ENCODE peak calls at places on chromosomes 3 and 15, in four cellular contexts. One of them, this sample, is unnamed.

GRCh38 chr3:43696881-43697280 is 6.1 kb downstream of the ABHD5 start:
- DNase-seq in A549: no peak
- DNase-seq in endothelial cell of umbilical vein: no peak
- DNase-seq in fibroblast of lung: no peak
- DNase-seq in this sample: no peak

GRCh38 chr15:41810651-41811431 is 17.1 kb upstream of the JMJD7 start:
- DNase-seq in A549: no peak
- DNase-seq in endothelial cell of umbilical vein: no peak
- DNase-seq in fibroblast of lung: no peak
- DNase-seq in this sample: no peak

GRCh38 chr3:151226825-151227224 is 23.8 kb upstream of the GPR171 start:
- DNase-seq in A549: no peak
- DNase-seq in endothelial cell of umbilical vein: no peak
- DNase-seq in fibroblast of lung: no peak
- DNase-seq in this sample: no peak

GRCh38 chr3:71022552-71023335 is 560.8 kb downstream of the FOXP1 start:
- DNase-seq in A549: no peak
- DNase-seq in endothelial cell of umbilical vein: peak; percentile 52
- DNase-seq in fibroblast of lung: peak; percentile 26
- DNase-seq in this sample: peak; percentile 39

GRCh38 chr15:62087671-62088360 is 21.0 kb downstream of the C2CD4A start:
- DNase-seq in A549: no peak
- DNase-seq in endothelial cell of umbilical vein: peak; percentile 90
- DNase-seq in fibroblast of lung: no peak
- DNase-seq in this sample: peak; percentile 15

GRCh38 chr15:46710561-46710960 is 1006.7 kb upstream of the SEMA6D start:
- DNase-seq in A549: no peak
- DNase-seq in endothelial cell of umbilical vein: no peak
- DNase-seq in fibroblast of lung: no peak
- DNase-seq in this sample: no peak

GRCh38 chr3:52402101-52402521 is 42.8 kb downstream of the SEMA3G start:
- DNase-seq in A549: no peak
- DNase-seq in endothelial cell of umbilical vein: no peak
- DNase-seq in fibroblast of lung: no peak
- DNase-seq in this sample: no peak

GRCh38 chr15:62969442-62970089 is 73.0 kb upstream of the TPM1 start:
- DNase-seq in A549: no peak
- DNase-seq in endothelial cell of umbilical vein: no peak
- DNase-seq in fibroblast of lung: no peak
- DNase-seq in this sample: no peak

GRCh38 chr3:116135462-116135861 is 309.8 kb downstream of the LSAMP start:
- DNase-seq in A549: no peak
- DNase-seq in endothelial cell of umbilical vein: peak; percentile 1
- DNase-seq in fibroblast of lung: peak; percentile 96
- DNase-seq in this sample: no peak

GRCh38 chr3:31980530-31981205 is 394 bp downstream of the OSBPL10 start:
- DNase-seq in A549: peak; percentile 41
- DNase-seq in endothelial cell of umbilical vein: peak; percentile 69
- DNase-seq in fibroblast of lung: peak; percentile 66
- DNase-seq in this sample: peak; percentile 27

GRCh38 chr3:171646357-171647133 is 163.7 kb downstream of the PLD1 start:
- DNase-seq in A549: peak; percentile 30
- DNase-seq in endothelial cell of umbilical vein: peak; percentile 70
- DNase-seq in fibroblast of lung: peak; percentile 60
- DNase-seq in this sample: peak; percentile 61

GRCh38 chr3:16258892-16259291 is 5.9 kb downstream of the DPH3 start:
- DNase-seq in A549: no peak
- DNase-seq in endothelial cell of umbilical vein: no peak
- DNase-seq in fibroblast of lung: no peak
- DNase-seq in this sample: no peak

GRCh38 chr3:10753964-10754363 is 62.1 kb upstream of the SLC6A11 start:
- DNase-seq in A549: peak; percentile 25
- DNase-seq in endothelial cell of umbilical vein: peak; percentile 36
- DNase-seq in fibroblast of lung: peak; percentile 32
- DNase-seq in this sample: peak; percentile 48

GRCh38 chr3:141386080-141386594 is 17.8 kb downstream of the ZBTB38 start:
- DNase-seq in A549: no peak
- DNase-seq in endothelial cell of umbilical vein: no peak
- DNase-seq in fibroblast of lung: no peak
- DNase-seq in this sample: no peak

GRCh38 chr3:141385386-141386079 is 17.2 kb downstream of the ZBTB38 start:
- DNase-seq in A549: no peak
- DNase-seq in endothelial cell of umbilical vein: no peak
- DNase-seq in fibroblast of lung: no peak
- DNase-seq in this sample: peak; percentile 32

GRCh38 chr3:141384575-141384974 is 16.3 kb downstream of the ZBTB38 start:
- DNase-seq in A549: no peak
- DNase-seq in endothelial cell of umbilical vein: no peak
- DNase-seq in fibroblast of lung: no peak
- DNase-seq in this sample: no peak

GRCh38 chr3:141387446-141388030 is 19.2 kb downstream of the ZBTB38 start:
- DNase-seq in A549: no peak
- DNase-seq in endothelial cell of umbilical vein: no peak
- DNase-seq in fibroblast of lung: no peak
- DNase-seq in this sample: peak; percentile 10

DNA sequence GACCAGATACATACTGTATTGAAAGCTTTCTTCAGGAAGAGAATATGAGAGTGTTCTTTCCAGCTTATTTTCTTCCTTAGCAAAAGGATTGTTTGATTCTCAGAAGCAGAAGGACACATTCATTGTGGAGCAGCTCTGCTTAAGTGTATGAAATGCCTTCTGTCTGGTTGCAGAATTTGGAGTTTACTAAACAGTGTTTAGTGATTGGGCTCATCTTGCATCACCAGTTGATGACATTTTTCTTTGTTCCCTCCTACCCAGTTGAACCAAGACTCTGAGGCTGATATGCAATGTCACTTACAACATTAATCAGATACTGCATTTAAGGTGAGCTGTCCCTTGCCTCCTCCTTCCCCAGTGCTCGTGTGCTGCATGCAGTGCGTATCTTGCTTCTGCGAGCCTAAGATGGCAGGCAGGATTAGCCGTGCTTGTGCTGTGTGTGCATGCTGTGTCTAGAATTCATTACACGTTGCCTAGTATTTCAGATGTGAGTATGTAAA is 18.4 kb downstream of the ZBTB38 start:
- DNase-seq in A549: no peak
- DNase-seq in endothelial cell of umbilical vein: no peak
- DNase-seq in fibroblast of lung: no peak
- DNase-seq in this sample: peak; percentile 78
- H3K4me1 ChIP-seq in A549: peaks cover 63% of the 10 kb centered on the region
- H3K4me1 ChIP-seq in endothelial cell of umbilical vein: peaks cover 13% of the 10 kb centered on the region
- H3K4me1 ChIP-seq in fibroblast of lung: peaks cover 2% of the 10 kb centered on the region
- H3K4me1 ChIP-seq in this sample: peaks cover 47% of the 10 kb centered on the region

GRCh38 chr15:67149859-67150824 is 84.7 kb downstream of the SMAD3 start:
- DNase-seq in A549: peak; percentile 97
- DNase-seq in endothelial cell of umbilical vein: peak; percentile 99
- DNase-seq in fibroblast of lung: peak; percentile 99
- DNase-seq in this sample: peak; percentile 93
- H3K27ac ChIP-seq in A549: peak overlapping the region; percentile 92
- H3K27ac ChIP-seq in endothelial cell of umbilical vein: peak overlapping the region; percentile 100
- H3K27ac ChIP-seq in fibroblast of lung: peak overlapping the region; percentile 96
- H3K27ac ChIP-seq in this sample: peak overlapping the region; percentile 71

GRCh38 chr3:79369306-79369705 is 398.5 kb downstream of the ROBO1 start:
- DNase-seq in A549: no peak
- DNase-seq in endothelial cell of umbilical vein: no peak
- DNase-seq in fibroblast of lung: peak; percentile 18
- DNase-seq in this sample: peak; percentile 3
- TF ChIP-seq CTCF in A549: no peak
- TF ChIP-seq CTCF in endothelial cell of umbilical vein: no peak
- TF ChIP-seq CTCF in fibroblast of lung: peak; percentile 34
- TF ChIP-seq CTCF in this sample: peak; percentile 37

GRCh38 chr15:70763120-70763949 is at the start of gene UACA:
- DNase-seq in A549: peak; percentile 98
- DNase-seq in endothelial cell of umbilical vein: peak; percentile 99
- DNase-seq in fibroblast of lung: peak; percentile 96
- DNase-seq in this sample: peak; percentile 97

GRCh38 chr15:70758790-70759462 is 4.4 kb downstream of the UACA start:
- DNase-seq in A549: no peak
- DNase-seq in endothelial cell of umbilical vein: no peak
- DNase-seq in fibroblast of lung: no peak
- DNase-seq in this sample: no peak

GRCh38 chr15:70761931-70762468 is 1.4 kb downstream of the UACA start:
- DNase-seq in A549: no peak
- DNase-seq in endothelial cell of umbilical vein: peak; percentile 52
- DNase-seq in fibroblast of lung: no peak
- DNase-seq in this sample: no peak

GRCh38 chr15:70762469-70763119 is 764 bp downstream of the UACA start:
- DNase-seq in A549: peak; percentile 53
- DNase-seq in endothelial cell of umbilical vein: peak; percentile 59
- DNase-seq in fibroblast of lung: peak; percentile 67
- DNase-seq in this sample: peak; percentile 39

GRCh38 chr15:70761046-70761445 is 2.3 kb downstream of the UACA start:
- DNase-seq in A549: no peak
- DNase-seq in endothelial cell of umbilical vein: no peak
- DNase-seq in fibroblast of lung: no peak
- DNase-seq in this sample: no peak
- H3K4me1 ChIP-seq in A549: peaks cover 53% of the 10 kb centered on the region
- H3K4me1 ChIP-seq in endothelial cell of umbilical vein: peaks cover 37% of the 10 kb centered on the region
- H3K4me1 ChIP-seq in fibroblast of lung: peaks cover 8% of the 10 kb centered on the region
- H3K4me1 ChIP-seq in this sample: peaks cover 16% of the 10 kb centered on the region

DNA sequence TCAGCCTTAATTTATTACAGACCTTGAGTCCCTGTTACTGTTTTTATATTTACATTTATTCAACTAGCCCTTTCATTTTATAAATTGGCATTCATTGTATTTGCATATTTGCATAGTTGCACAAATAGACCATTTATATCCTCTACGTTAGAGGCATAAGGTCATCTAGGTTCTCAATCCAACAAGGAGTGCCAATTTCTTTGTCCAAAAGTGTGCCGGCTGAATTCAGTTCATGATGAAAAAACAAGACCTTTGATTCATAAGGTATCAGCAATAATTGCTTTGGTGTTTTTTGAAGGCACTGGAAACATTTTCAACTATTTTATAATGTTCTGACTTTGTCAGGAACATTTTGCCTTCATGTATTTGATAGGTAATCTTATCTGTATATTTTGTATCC is 33.9 kb upstream of the NANOGP8 start:
- DNase-seq in A549: no peak
- DNase-seq in endothelial cell of umbilical vein: no peak
- DNase-seq in fibroblast of lung: no peak
- DNase-seq in this sample: no peak
- H3K27ac ChIP-seq in A549: no peak overlapping the region
- H3K27ac ChIP-seq in endothelial cell of umbilical vein: no peak overlapping the region
- H3K27ac ChIP-seq in fibroblast of lung: no peak overlapping the region
- H3K27ac ChIP-seq in this sample: no peak overlapping the region

DNA sequence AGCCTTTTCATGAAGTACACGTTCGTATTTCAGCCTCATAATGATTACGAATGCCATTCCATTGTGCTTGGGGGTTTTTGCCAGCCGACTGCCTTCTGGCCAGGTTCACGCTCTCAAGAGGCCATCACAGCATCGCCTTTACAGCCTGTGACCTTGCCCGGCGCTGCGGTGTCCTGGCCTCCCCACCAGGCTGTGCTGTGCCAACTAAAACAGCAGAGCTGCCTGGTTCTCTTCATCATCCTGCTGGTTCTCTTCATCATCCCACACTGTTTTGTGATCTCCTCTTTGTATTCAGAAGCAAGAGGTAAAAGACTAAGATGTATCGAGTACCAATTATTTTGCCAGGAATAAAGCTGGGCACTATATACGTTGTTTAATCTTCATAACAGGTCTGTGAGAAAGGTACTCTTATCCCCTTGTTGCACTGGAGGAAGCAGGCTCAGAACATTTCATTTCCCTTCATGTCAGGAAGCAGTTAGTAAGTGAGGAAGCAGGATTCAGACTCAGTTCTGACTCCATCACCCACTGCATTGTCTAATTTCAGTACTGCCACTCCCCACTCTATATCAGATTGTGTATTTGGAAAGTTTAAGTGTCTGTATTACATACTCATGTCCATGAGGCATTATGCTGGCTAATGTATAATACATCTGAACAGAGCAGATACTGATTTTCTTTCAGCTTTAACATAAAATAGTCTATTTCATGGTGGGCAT is 92.7 kb downstream of the LRRC28 start:
- DNase-seq in A549: no peak
- DNase-seq in endothelial cell of umbilical vein: peak; percentile 75
- DNase-seq in fibroblast of lung: peak; percentile 16
- DNase-seq in this sample: no peak
- TF ChIP-seq CTCF in A549: peak; percentile 25
- TF ChIP-seq CTCF in endothelial cell of umbilical vein: peak; percentile 70
- TF ChIP-seq CTCF in fibroblast of lung: peak; percentile 8
- TF ChIP-seq CTCF in this sample: peak; percentile 44

GRCh38 chr3:55244247-55244646 is 242.9 kb downstream of the WNT5A start:
- DNase-seq in A549: no peak
- DNase-seq in endothelial cell of umbilical vein: no peak
- DNase-seq in fibroblast of lung: no peak
- DNase-seq in this sample: no peak

GRCh38 chr3:55243686-55244085 is 243.4 kb downstream of the WNT5A start:
- DNase-seq in A549: no peak
- DNase-seq in endothelial cell of umbilical vein: no peak
- DNase-seq in fibroblast of lung: no peak
- DNase-seq in this sample: no peak

GRCh38 chr3:55246016-55246415 is 241.1 kb downstream of the WNT5A start:
- DNase-seq in A549: no peak
- DNase-seq in endothelial cell of umbilical vein: no peak
- DNase-seq in fibroblast of lung: no peak
- DNase-seq in this sample: no peak

GRCh38 chr3:55245391-55245790 is 241.7 kb downstream of the WNT5A start:
- DNase-seq in A549: no peak
- DNase-seq in endothelial cell of umbilical vein: no peak
- DNase-seq in fibroblast of lung: no peak
- DNase-seq in this sample: no peak

DNA sequence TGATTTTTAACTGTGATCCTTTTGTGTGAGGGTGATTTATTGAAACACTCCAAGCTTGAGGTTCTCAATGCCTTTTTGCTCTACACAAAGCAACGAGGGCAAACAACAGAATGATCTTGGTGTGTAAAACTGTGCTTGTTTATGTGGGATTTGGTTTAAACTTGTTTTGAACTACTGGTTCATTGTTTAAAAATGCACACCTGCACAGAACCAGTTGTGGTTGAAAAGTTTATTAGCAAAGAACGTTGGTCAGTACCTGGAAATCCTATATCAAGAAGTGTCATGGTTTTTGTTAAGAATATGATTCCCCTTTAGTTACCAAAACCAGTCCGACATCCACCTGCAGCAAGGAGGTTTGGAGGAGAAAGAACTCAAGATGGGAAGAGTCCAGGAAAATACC is 239.4 kb downstream of the WNT5A start:
- DNase-seq in A549: no peak
- DNase-seq in endothelial cell of umbilical vein: no peak
- DNase-seq in fibroblast of lung: peak; percentile 59
- DNase-seq in this sample: no peak
- H3K4me1 ChIP-seq in A549: no peaks in the 10 kb centered on the region
- H3K4me1 ChIP-seq in endothelial cell of umbilical vein: no peaks in the 10 kb centered on the region
- H3K4me1 ChIP-seq in fibroblast of lung: peaks cover 1% of the 10 kb centered on the region
- H3K4me1 ChIP-seq in this sample: no peaks in the 10 kb centered on the region